ENCODE peak calls at places on chromosome 18, in four cellular contexts. T, E, N and S are unnamed samples.

GRCh38 chr18:40911582-40912254 is 1043.3 kb upstream of the PIK3C3 start:
- DNase-seq in T (no peak), N (no peak), E (no peak), S (no peak)

GRCh38 chr18:27717816-27718215 is 459.1 kb downstream of the CDH2 start:
- DNase-seq in T (no peak), N (no peak), E (no peak), S (no peak)

GRCh38 chr18:73636355-73636754 is 511.3 kb downstream of the FBXO15 start:
- DNase-seq in E (no peak), T (no peak), N (no peak), S (no peak)

GRCh38 chr18:377088-377487 is 109.2 kb upstream of the THOC1 start:
- DNase-seq in E (no peak), N (no peak), T (no peak), S (no peak)

GRCh38 chr18:37042381-37042780 is 213.5 kb downstream of the KIAA1328 start:
- DNase-seq in N (no peak), T (no peak), E (no peak), S (no peak)

GRCh38 chr18:13433088-13433487 is 214.5 kb downstream of the LDLRAD4 start:
- DNase-seq in E (no peak), N (no peak), T (no peak), S (no peak)

GRCh38 chr18:75253784-75254183 is 43.2 kb downstream of the TSHZ1 start:
- DNase-seq in T (no peak), E (no peak), N (no peak), S (no peak)

GRCh38 chr18:12376034-12376717 is 851 bp downstream of the AFG3L2 start:
- DNase-seq in E (no peak), N (no peak), T (no peak), S (no peak)

GRCh38 chr18:572499-573289 is 7.5 kb upstream of the CETN1 start:
- DNase-seq in N (no peak), T (no peak), E (no peak), S (no peak)

GRCh38 chr18:34592961-34593382 is 117.1 kb upstream of the DTNA start:
- DNase-seq in T (peak), N (no peak), E (no peak), S (no peak)
- TF ChIP-seq POLR2AphosphoS5 in T (peak), N (no peak), E (no peak), S (no peak)

GRCh38 chr18:7038330-7038846 is 79.2 kb downstream of the LAMA1 start:
- DNase-seq in T (peak), E (no peak), N (peak), S (no peak)
- TF ChIP-seq POLR2AphosphoS5 in T (peak), E (no peak), N (no peak), S (no peak)

DNA sequence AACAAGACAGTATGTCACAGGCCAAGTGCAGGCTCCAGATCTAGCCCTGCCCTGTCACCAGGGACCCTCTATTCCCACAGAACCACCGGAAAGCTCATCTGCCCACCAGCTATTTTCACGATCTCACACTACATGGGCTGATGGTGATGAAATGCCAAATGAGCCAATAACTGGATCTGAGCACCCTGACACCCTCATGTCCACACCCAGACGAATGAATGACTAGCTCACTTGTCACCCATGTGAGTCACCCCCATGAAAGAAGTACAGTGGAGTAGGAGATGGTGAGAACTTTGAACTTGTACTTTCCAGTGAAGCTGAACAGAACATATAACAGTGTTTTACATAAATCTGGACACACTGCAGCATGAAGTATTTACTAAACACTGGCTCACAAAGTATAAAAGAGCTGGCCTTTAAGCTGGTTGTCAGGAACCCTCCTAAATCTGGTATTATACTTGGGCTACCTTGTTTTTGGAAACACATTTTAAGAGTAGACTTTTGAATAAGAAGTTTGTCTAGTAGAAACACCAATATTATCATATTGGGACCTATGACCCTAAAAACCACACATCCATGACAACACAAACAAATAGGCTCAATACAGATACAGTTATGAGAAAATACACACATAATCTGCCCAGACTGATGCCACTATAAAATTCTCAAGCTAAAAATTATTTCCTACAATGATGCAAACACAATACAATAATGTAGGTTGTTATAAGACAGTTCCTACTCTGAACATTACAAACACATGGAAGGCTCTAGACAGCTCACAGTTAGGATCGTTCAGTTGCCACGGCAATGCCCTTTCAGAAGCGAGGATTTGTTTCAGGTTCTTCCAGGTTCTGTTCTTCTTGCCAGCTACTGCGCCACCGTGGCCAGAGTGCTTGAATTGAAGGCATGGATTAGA is 19.0 kb downstream of the INO80C start:
- DNase-seq in T (no peak), E (peak), N (peak), S (peak)
- TF ChIP-seq POLR2AphosphoS5 in T (no peak), E (peak), N (no peak), S (no peak)

GRCh38 chr18:58847383-58848071 is 17.1 kb upstream of the ZNF532 start:
- DNase-seq in N (no peak), T (no peak), E (no peak), S (no peak)
- TF ChIP-seq POLR2AphosphoS5 in N (no peak), T (no peak), E (no peak), S (no peak)

DNA sequence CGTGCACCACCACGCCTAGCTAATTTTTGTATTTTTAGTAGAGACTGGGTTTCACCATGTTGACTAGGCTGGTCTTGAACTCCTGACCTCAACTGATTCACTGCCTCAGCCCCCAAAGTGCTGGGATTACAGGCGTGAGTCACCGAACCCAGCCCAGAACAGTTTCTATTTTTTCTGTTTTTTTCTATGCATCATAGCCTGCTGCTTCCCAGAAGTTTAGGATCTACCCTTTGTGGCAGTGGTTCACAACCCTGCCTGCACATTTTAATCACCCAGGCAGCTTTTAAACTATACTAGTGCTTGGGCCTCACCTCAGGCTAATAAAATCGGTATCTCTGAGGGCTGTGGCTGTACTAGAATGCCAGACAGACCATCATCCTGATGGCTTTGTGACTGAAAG is 39.7 kb upstream of the SOCS6 start:
- DNase-seq in E (no peak), T (no peak), N (no peak), S (no peak)
- TF ChIP-seq POLR2AphosphoS5 in E (no peak), T (no peak), N (no peak), S (no peak)

GRCh38 chr18:50287028-50287440 is 458 bp downstream of the CXXC1 start:
- DNase-seq in T (no peak), E (no peak), N (no peak), S (peak)

GRCh38 chr18:50285631-50286321 is 1.7 kb downstream of the CXXC1 start:
- DNase-seq in E (no peak), N (no peak), T (no peak), S (no peak)

GRCh38 chr18:50287441-50288347 is at the start of gene CXXC1:
- DNase-seq in T (peak), E (peak), N (peak), S (peak)

GRCh38 chr18:50285071-50285470 is 2.4 kb downstream of the CXXC1 start:
- DNase-seq in N (no peak), T (no peak), E (no peak), S (no peak)

DNA sequence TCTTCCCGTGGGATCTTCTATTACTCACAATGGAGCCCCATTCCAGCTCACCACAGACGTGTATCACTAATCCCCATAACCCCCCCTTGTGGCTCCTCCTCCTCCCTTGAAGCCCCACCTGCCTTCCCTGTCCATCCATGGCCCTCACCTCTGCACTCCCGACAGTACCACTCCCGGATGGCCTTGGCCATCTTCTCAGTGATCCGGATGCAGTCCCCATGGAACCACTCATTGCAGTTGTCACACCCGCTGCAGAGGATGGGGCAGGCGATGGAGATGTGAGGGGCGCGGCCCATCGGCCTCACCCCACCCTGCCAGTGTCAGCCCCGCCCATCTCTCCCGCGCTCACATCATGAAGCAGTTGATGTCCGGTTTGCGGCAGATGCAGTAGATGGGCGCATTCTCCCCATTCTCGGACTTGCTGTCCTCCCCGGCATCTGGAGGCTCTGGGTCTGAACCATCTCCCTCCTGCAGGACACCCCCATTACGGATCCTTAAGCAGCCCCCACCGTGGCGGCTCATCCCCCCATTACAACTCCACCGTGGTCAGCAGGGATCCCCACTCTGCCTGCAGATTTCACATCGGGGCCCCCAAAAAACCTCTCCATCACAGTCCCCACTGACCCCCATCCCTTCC is 983 bp downstream of the CXXC1 start:
- DNase-seq in N (no peak), E (peak), T (no peak), S (no peak)
- TF ChIP-seq POLR2AphosphoS5 in N (no peak), E (no peak), T (no peak), S (no peak)

DNA sequence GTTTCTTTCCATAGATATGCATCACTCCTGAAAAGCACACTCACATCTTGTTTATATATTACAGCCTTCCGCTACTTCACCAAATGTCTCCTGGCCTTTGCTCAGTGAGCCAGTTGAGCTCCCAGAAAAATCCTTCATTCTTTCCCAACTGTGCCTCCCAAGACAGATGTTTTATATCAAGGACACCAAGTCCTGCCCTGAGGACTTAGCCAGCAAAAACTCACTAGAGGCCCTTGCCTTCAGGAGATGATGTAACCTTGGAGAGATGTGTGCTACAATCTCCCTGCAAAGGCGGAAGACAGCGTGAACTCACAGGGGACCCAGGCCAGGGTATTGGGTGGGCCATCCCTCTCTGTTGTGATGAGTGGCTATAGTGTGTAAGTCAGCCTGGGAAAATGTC is 86.1 kb upstream of the CTAGE1 start:
- DNase-seq in N (no peak), T (no peak), E (no peak), S (no peak)
- TF ChIP-seq POLR2AphosphoS5 in N (no peak), T (no peak), E (no peak), S (no peak)

GRCh38 chr18:21110667-21111350 is 804 bp downstream of the ROCK1 start:
- DNase-seq in E (no peak), T (peak), N (no peak), S (peak)

GRCh38 chr18:21112140-21112473 is 494 bp upstream of the ROCK1 start:
- DNase-seq in T (no peak), N (no peak), E (no peak), S (no peak)

GRCh38 chr18:21109936-21110666 is 1.5 kb downstream of the ROCK1 start:
- DNase-seq in N (no peak), E (no peak), T (no peak), S (no peak)

GRCh38 chr18:21112543-21113105 is 1.0 kb upstream of the ROCK1 start:
- DNase-seq in N (no peak), T (no peak), E (no peak), S (no peak)

GRCh38 chr18:21111351-21112139 is at the start of gene ROCK1:
- DNase-seq in E (peak), N (peak), T (peak), S (peak)
- TF ChIP-seq POLR2AphosphoS5 in E (peak), N (peak), T (peak), S (peak)

GRCh38 chr18:48136051-48136543 is 205.6 kb upstream of the SMAD2 start:
- DNase-seq in T (no peak), N (no peak), E (no peak), S (no peak)

GRCh38 chr18:48138660-48139426 is 208.4 kb upstream of the SMAD2 start:
- DNase-seq in T (no peak), N (no peak), E (no peak), S (no peak)

GRCh38 chr18:48138211-48138610 is 207.8 kb upstream of the SMAD2 start:
- DNase-seq in E (no peak), N (no peak), T (no peak), S (no peak)

GRCh38 chr18:48136544-48137353 is 206.3 kb upstream of the SMAD2 start:
- DNase-seq in T (peak), N (no peak), E (no peak), S (no peak)

DNA sequence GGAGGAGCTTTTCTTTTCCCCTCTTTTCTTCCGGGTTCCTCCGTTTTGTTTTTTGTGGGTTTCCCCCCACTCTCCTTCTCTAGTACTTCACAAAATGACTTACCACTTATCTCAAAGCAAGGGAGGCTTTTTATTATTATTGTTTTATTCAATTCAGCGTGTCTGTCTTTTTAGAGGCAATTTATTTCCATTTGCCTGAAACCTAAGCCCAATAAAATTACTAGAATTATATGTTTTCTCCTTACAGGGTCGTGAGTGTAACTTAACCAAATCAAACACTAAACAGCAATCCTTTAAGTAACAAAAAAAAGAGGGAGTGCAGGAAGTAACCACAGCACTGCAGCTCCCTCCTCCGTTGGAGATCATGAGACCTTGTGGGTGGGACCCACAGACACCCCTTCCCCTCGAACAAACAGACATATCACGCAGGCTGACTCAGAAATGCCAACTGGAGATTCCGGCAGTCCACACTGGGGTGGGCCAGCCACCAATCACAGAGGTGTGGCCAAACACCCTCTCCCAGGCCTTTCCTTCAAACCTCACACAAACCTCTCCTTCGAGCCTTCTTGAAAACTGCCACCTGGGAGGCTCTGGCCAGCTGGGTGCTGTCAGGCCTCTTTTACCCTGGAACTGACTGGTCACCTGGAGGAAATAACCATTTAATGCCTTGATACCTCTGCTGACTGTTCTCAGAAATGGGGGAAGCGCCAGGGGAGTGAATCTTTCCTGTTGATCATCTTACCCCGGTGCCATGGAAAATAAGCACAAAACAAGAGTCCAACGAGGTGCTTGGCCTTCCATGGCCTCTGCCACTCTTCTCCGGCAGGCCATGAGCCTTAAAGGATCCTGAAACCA is 207.1 kb upstream of the SMAD2 start:
- DNase-seq in T (no peak), E (no peak), N (no peak), S (no peak)
- TF ChIP-seq POLR2AphosphoS5 in T (no peak), E (no peak), N (no peak), S (no peak)

GRCh38 chr18:5628512-5629255 is 84.9 kb upstream of the EPB41L3 start:
- DNase-seq in N (no peak), E (no peak), T (no peak), S (no peak)
- TF ChIP-seq POLR2AphosphoS5 in N (no peak), E (no peak), T (no peak), S (no peak)